ENCODE peak calls at places on chromosomes 3 and 15, in four cellular contexts. L, C, E and F are unnamed samples.
A peak's percentile ranks its signal among the peaks of the same experiment; 100 is the strongest.

GRCh38 chr3:152688313-152688712 is 146.6 kb upstream of the P2RY1 start:
- DNase-seq in L (no peak), C (no peak), E (no peak), F (no peak)

GRCh38 chr3:185983495-185984141 is 45.8 kb upstream of the TRA2B start:
- DNase-seq in L (peak; percentile 62), C (peak; percentile 83), E (peak; percentile 79), F (peak; percentile 86)

GRCh38 chr3:27578032-27578431 is 93.8 kb upstream of the SLC4A7 start:
- DNase-seq in L (peak; percentile 60), C (peak; percentile 44), E (no peak), F (no peak)

GRCh38 chr15:60614862-60615771 is 136.2 kb upstream of the ICE2 start:
- DNase-seq in L (no peak), C (no peak), E (no peak), F (no peak)

GRCh38 chr15:38648116-38648843 is 83.7 kb upstream of the RASGRP1 start:
- DNase-seq in L (peak; percentile 4), C (no peak), E (no peak), F (no peak)

GRCh38 chr3:14434541-14435151 is 32.2 kb downstream of the SLC6A6 start:
- DNase-seq in L (no peak), C (peak; percentile 78), E (peak; percentile 85), F (peak; percentile 88)

GRCh38 chr15:81235276-81235675 is 38.6 kb downstream of the IL16 start:
- DNase-seq in L (peak; percentile 14), C (no peak), E (no peak), F (no peak)

GRCh38 chr3:122005033-122005565 is 16.9 kb downstream of the ILDR1 start:
- DNase-seq in L (no peak), C (peak; percentile 32), E (no peak), F (no peak)

GRCh38 chr3:17605032-17605431 is 137.4 kb downstream of the TBC1D5 start:
- DNase-seq in L (peak; percentile 90), C (no peak), E (no peak), F (no peak)

GRCh38 chr3:6571448-6571847 is 289.5 kb upstream of the GRM7 start:
- DNase-seq in L (no peak), C (no peak), E (no peak), F (no peak)

GRCh38 chr3:176415896-176416295 is 781.4 kb downstream of the TBL1XR1 start:
- DNase-seq in L (no peak), C (no peak), E (no peak), F (no peak)

GRCh38 chr3:160027541-160028195 is 39.0 kb downstream of the IL12A start:
- DNase-seq in L (peak; percentile 88), C (no peak), E (no peak), F (no peak)

GRCh38 chr15:55151621-55152020 is 45.1 kb downstream of the RSL24D1 start:
- DNase-seq in L (no peak), C (no peak), E (no peak), F (no peak)

GRCh38 chr15:61383421-61383820 is 154.3 kb upstream of the RORA start:
- DNase-seq in L (peak; percentile 36), C (no peak), E (no peak), F (no peak)

GRCh38 chr3:125119752-125120369 is 64.1 kb upstream of the HEG1 start:
- DNase-seq in L (no peak), C (no peak), E (no peak), F (peak; percentile 80)

GRCh38 chr3:111541911-111542483 is at the start of gene CD96:
- DNase-seq in L (peak; percentile 65), C (peak; percentile 2), E (peak; percentile 27), F (no peak)

GRCh38 chr3:196740476-196741400 is 1.1 kb downstream of the PAK2 start:
- DNase-seq in L (peak; percentile 56), C (peak; percentile 46), E (no peak), F (peak; percentile 76)

GRCh38 chr3:179189764-179190163 is 41.6 kb downstream of the PIK3CA start:
- DNase-seq in L (peak; percentile 84), C (peak; percentile 11), E (no peak), F (no peak)

GRCh38 chr15:72227192-72227586 is 3.8 kb downstream of the PKM start:
- DNase-seq in L (peak; percentile 91), C (peak; percentile 55), E (no peak), F (no peak)

GRCh38 chr15:34855397-34855796 is 60.0 kb upstream of the ACTC1 start:
- DNase-seq in L (peak; percentile 79), C (no peak), E (no peak), F (no peak)

GRCh38 chr3:54321515-54321914 is 199.2 kb downstream of the CACNA2D3 start:
- DNase-seq in L (no peak), C (no peak), E (no peak), F (no peak)

GRCh38 chr15:68431792-68432401 is at the start of gene ITGA11:
- DNase-seq in L (peak; percentile 34), C (peak; percentile 52), E (peak; percentile 56), F (no peak)

GRCh38 chr3:23203651-23204111 is 554 bp downstream of the UBE2E2 start:
- DNase-seq in L (peak; percentile 5), C (peak; percentile 26), E (no peak), F (peak; percentile 77)

GRCh38 chr15:49984436-49984835 is 134.6 kb downstream of the ATP8B4 start:
- DNase-seq in L (no peak), C (no peak), E (no peak), F (no peak)

GRCh38 chr3:193620650-193621049 is 27.6 kb downstream of the OPA1 start:
- DNase-seq in L (peak; percentile 66), C (no peak), E (no peak), F (no peak)

GRCh38 chr15:78061963-78062427 is 15.5 kb downstream of the TBC1D2B start:
- DNase-seq in L (peak; percentile 53), C (peak; percentile 63), E (no peak), F (no peak)

GRCh38 chr3:196085534-196085933 is 3.6 kb upstream of the TFRC start:
- DNase-seq in L (no peak), C (no peak), E (no peak), F (no peak)

GRCh38 chr15:76059320-76060097 is at the start of gene TMEM266:
- DNase-seq in L (peak; percentile 5), C (peak; percentile 54), E (peak; percentile 43), F (peak; percentile 79)

GRCh38 chr15:76056931-76057330 is 2.9 kb upstream of the TMEM266 start:
- DNase-seq in L (no peak), C (no peak), E (no peak), F (no peak)

GRCh38 chr15:76058714-76059319 is 968 bp upstream of the TMEM266 start:
- DNase-seq in L (no peak), C (peak; percentile 9), E (no peak), F (no peak)

GRCh38 chr15:76060098-76060989 is 559 bp downstream of the TMEM266 start:
- DNase-seq in L (no peak), C (no peak), E (no peak), F (no peak)

DNA sequence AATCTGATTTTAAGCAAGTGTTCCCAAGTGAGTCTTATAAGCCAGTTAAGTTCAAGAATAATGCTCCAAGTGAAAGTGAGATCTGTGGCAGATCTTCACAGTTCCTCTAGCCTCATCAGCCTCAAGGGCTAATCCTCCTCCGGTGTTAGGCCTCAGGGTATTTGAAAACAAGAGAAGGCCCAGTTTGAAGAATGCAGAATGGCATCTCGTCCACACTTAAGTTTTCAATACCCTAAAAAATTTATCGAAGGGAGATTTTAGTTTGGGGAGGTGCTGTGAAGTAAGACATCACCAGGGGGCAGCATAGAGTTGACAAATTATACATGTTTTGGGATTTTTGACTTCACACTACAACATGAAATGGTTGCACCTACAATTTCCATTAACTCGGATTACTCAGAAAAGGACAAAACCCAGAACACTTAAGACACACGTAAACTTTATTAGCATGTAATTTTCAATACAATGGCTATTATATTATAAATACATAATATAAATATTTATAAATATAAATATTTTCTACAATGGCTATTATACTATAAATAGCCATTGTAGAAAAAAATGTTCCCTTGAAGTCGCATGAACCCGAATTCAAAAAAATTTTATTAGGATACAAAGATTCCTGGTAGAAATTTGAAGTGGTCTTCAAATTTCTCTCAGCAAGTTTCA is 2.3 kb upstream of the TMEM266 start:
- DNase-seq in L (peak; percentile 22), C (peak; percentile 43), E (peak; percentile 28), F (no peak)
- H3K4me3 ChIP-seq in L (peak overlapping the region; percentile 23), C (no peak overlapping the region), E (no peak overlapping the region), F (no peak overlapping the region)

GRCh38 chr15:64949383-64950141 is 37.9 kb downstream of the ANKDD1A start:
- DNase-seq in L (no peak), C (no peak), E (no peak), F (no peak)
- TF ChIP-seq POLR2A in L (no peak), C (no peak), E (no peak), F (no peak)

GRCh38 chr3:181265750-181266333 is 276.3 kb upstream of the DNAJC19 start:
- DNase-seq in L (no peak), C (no peak), E (no peak), F (no peak)
- H3K4me3 ChIP-seq in L (no peak overlapping the region), C (no peak overlapping the region), E (no peak overlapping the region), F (peak overlapping the region; percentile 48)

DNA sequence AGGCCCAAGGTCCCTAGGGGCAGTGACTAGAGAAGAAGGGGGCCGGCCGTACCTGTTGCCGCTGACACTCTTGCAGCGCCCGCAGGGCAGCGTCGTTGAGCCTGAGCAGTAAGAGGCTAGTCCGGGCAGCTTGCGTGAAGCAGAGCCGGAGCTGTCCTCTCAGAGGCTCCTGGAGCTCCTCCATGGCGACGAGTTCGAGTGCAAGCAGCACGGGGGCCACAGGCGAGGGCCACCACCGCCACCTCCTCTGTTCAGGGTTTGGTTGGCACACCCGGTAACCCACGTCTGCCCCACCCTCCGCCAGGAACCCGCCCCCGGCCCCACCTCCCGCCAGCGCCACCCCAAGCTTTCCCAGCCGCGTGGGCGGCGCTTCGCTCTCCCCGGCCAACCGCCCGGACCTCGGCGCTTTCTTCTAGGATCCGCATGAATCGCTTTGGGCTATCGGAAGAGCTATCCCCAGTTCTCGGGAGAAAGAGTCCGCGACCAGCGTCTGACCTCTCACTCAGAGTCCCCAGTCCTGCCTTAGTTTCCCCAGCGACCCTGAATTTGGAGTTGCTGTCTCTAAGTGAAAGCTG is at the start of gene ELL3:
- DNase-seq in L (peak; percentile 59), C (peak; percentile 76), E (peak; percentile 84), F (peak; percentile 95)
- TF ChIP-seq POLR2A in L (no peak), C (no peak), E (no peak), F (no peak)

GRCh38 chr3:187293514-187293870 is 2.0 kb upstream of the MASP1 start:
- DNase-seq in L (no peak), C (no peak), E (no peak), F (no peak)
- H3K4me3 ChIP-seq in L (no peak overlapping the region), C (no peak overlapping the region), E (no peak overlapping the region), F (no peak overlapping the region)

GRCh38 chr3:170867143-170867542 is 2.9 kb downstream of the RPL22L1 start:
- DNase-seq in L (peak; percentile 39), C (no peak), E (no peak), F (no peak)
- TF ChIP-seq POLR2A in L (no peak), C (no peak), E (no peak), F (no peak)